ENCODE peak calls at places on chromosome 5, in four cellular contexts. E is K562, H is sigmoid colon, L is IMR-90. D is an unnamed sample.

GRCh38 chr5:93915142-93915553 is 173.7 kb upstream of the POU5F2 start:
- DNase-seq in L (peak; percentile 73), H (no peak), E (peak; percentile 48), D (no peak)

GRCh38 chr5:92371889-92372235 is 988.7 kb upstream of the ARRDC3 start:
- DNase-seq in L (peak; percentile 21), E (no peak), H (no peak), D (peak; percentile 5)

GRCh38 chr5:170597876-170598275 is 94.1 kb downstream of the KCNIP1 start:
- DNase-seq in H (peak; percentile 64), E (no peak), L (no peak), D (no peak)

GRCh38 chr5:137737349-137738256 is 1.7 kb upstream of the KLHL3 start:
- DNase-seq in E (no peak), H (no peak), L (peak; percentile 74), D (no peak)

GRCh38 chr5:150589791-150590601 is 50.5 kb upstream of the SYNPO start:
- DNase-seq in H (peak; percentile 92), E (peak; percentile 55), L (peak; percentile 62), D (no peak)

GRCh38 chr5:95924720-95925119 is 36.9 kb downstream of the ELL2 start:
- DNase-seq in H (no peak), E (peak; percentile 41), L (peak; percentile 60), D (no peak)

GRCh38 chr5:172902497-172903472 is 56.4 kb upstream of the RPL26L1 start:
- DNase-seq in E (peak; percentile 86), L (peak; percentile 99), H (peak; percentile 97), D (peak; percentile 67)

GRCh38 chr5:135069895-135070657 is 36.0 kb upstream of the PITX1 start:
- DNase-seq in E (no peak), L (no peak), H (no peak), D (no peak)

GRCh38 chr5:80093796-80094195 is 58.6 kb downstream of the THBS4 start:
- DNase-seq in H (no peak), L (no peak), E (peak; percentile 21), D (no peak)

GRCh38 chr5:151671979-151672378 is 14.7 kb downstream of the SPARC start:
- DNase-seq in E (no peak), L (peak; percentile 63), H (no peak), D (no peak)

GRCh38 chr5:56612759-56613158 is 202.6 kb upstream of the MAP3K1 start:
- DNase-seq in L (no peak), E (no peak), H (no peak), D (no peak)

GRCh38 chr5:16550316-16550952 is 66.4 kb downstream of the RETREG1 start:
- DNase-seq in L (peak; percentile 49), E (peak; percentile 81), H (no peak), D (peak; percentile 58)

GRCh38 chr5:160271396-160271795 is 41.0 kb downstream of the CCNJL start:
- DNase-seq in H (no peak), E (no peak), L (no peak), D (no peak)

GRCh38 chr5:142866563-142867275 is 96.5 kb downstream of the ARHGAP26 start:
- DNase-seq in H (no peak), L (peak; percentile 73), E (peak; percentile 65), D (no peak)

GRCh38 chr5:109412981-109413402 is 3.2 kb upstream of the PJA2 start:
- DNase-seq in H (no peak), E (no peak), L (no peak), D (no peak)

GRCh38 chr5:167576928-167577327 is 714.5 kb upstream of the WWC1 start:
- DNase-seq in E (no peak), L (no peak), H (no peak), D (no peak)

GRCh38 chr5:135236951-135237791 is 161.9 kb downstream of the MACROH2A1 start:
- DNase-seq in L (no peak), E (no peak), H (peak; percentile 68), D (no peak)

GRCh38 chr5:174945853-174946252 is 221.5 kb downstream of the MSX2 start:
- DNase-seq in H (no peak), L (no peak), E (no peak), D (no peak)

GRCh38 chr5:96565843-96566242 is 96.3 kb upstream of the CAST start:
- DNase-seq in H (no peak), E (peak; percentile 16), L (peak; percentile 90), D (peak; percentile 16)

GRCh38 chr5:180785151-180785781 is 17.3 kb downstream of the MGAT1 start:
- DNase-seq in H (no peak), L (peak; percentile 87), E (no peak), D (no peak)

GRCh38 chr5:137575847-137576246 is 76.7 kb upstream of the SPOCK1 start:
- DNase-seq in H (no peak), E (no peak), L (no peak), D (no peak)

GRCh38 chr5:51657340-51658240 is 274.3 kb downstream of the ISL1 start:
- DNase-seq in E (no peak), H (no peak), L (no peak), D (no peak)

GRCh38 chr5:159752622-159753275 is 163.5 kb upstream of the ADRA1B start:
- DNase-seq in E (no peak), H (no peak), L (no peak), D (no peak)

GRCh38 chr5:138985683-138986082 is 110.5 kb upstream of the LRRTM2 start:
- DNase-seq in E (peak; percentile 54), L (no peak), H (no peak), D (no peak)

GRCh38 chr5:60207031-60207430 is 313.5 kb upstream of the PDE4D start:
- DNase-seq in E (no peak), H (no peak), L (no peak), D (no peak)

GRCh38 chr5:173778784-173779304 is 109.3 kb upstream of the CPEB4 start:
- DNase-seq in H (no peak), L (peak; percentile 59), E (peak; percentile 64), D (no peak)

GRCh38 chr5:179163236-179164155 is 103.3 kb downstream of the ZNF354C start:
- DNase-seq in H (peak; percentile 54), E (no peak), L (no peak), D (no peak)

GRCh38 chr5:81068063-81068462 is 107.9 kb downstream of the RASGRF2 start:
- DNase-seq in E (no peak), L (no peak), H (no peak), D (no peak)

GRCh38 chr5:112668911-112669310 is 68.8 kb upstream of the APC start:
- DNase-seq in L (no peak), H (no peak), E (no peak), D (no peak)
- TF ChIP-seq POLR2A in L (no peak), H (no peak), E (no peak), D (no peak)

DNA sequence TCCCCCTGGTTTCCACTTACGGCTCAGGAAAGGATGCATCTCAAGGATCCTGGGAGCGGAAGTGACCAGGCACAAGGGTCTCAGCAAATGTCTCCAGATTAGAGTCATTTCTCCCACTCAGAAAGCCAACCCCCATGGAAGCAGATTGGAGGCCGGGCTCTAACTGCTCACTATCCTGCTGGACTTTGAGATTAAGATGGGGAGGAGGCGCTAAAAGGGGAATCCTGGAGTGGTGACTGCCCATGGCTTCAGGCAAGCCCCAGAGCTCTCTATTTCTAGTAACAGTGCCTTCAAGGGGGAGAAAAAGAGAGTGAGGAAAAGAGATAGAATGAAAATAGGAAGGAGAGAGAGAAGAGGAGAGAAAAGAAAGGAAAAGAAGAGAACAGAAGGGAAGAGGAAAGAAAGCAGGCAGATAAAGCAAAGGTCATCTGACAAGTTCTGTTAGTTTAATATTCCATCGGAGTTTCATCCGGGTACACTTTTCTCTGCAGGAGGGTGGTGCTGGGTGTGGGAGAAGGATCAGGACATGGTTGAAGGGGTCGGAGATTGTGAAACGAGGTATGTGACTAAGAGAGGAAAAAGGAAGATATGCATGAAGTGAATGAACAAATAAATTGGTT is at the start of gene AGXT2:
- DNase-seq in L (no peak), H (no peak), E (no peak), D (no peak)
- TF ChIP-seq POLR2A in L (no peak), H (no peak), E (no peak), D (no peak)

GRCh38 chr5:78650562-78650930 is 2.0 kb upstream of the LHFPL2 start:
- DNase-seq in E (no peak), L (no peak), H (no peak), D (no peak)

GRCh38 chr5:78648359-78649219 is at the start of gene LHFPL2:
- DNase-seq in L (peak; percentile 68), E (peak; percentile 56), H (peak; percentile 88), D (no peak)

GRCh38 chr5:78647838-78648358 is 674 bp downstream of the LHFPL2 start:
- DNase-seq in E (no peak), H (peak; percentile 85), L (peak; percentile 54), D (no peak)

GRCh38 chr5:78649816-78650561 is 1.4 kb upstream of the LHFPL2 start:
- DNase-seq in H (no peak), L (peak; percentile 84), E (no peak), D (no peak)

DNA sequence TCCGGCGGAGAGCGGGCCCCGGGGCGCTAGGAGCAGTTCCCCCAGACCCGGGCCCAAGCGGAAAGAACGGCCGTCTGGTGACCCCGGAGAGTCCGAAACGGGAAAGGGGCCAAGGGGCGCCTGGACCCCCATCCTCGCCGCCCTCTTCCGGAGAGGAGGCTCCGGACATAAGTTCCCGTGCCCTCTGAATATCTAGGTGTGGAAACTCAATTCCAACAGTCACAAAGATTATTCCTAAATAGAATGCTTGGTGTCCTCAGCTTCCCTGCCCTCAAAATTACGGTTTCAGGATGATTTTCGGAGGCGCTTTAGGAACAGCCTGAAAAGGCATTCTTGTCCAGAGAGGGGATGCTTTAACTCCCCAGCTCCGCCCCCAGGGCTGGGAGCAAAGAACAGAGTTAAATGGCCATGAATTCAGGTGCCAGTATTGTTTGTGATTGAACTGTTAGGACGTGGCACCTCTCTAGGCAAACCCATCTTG is 688 bp upstream of the LHFPL2 start:
- DNase-seq in L (no peak), E (no peak), H (no peak), D (no peak)
- TF ChIP-seq POLR2A in L (no peak), E (no peak), H (no peak), D (no peak)

GRCh38 chr5:131745594-131746175 is 51.1 kb downstream of the FNIP1 start:
- DNase-seq in E (no peak), L (peak; percentile 20), H (no peak), D (no peak)

GRCh38 chr5:131746423-131746822 is 50.4 kb downstream of the FNIP1 start:
- DNase-seq in L (no peak), H (no peak), E (no peak), D (no peak)

GRCh38 chr5:131749138-131749537 is 47.7 kb downstream of the FNIP1 start:
- DNase-seq in L (peak; percentile 86), H (no peak), E (peak; percentile 54), D (peak; percentile 7)

GRCh38 chr5:131745155-131745554 is 51.7 kb downstream of the FNIP1 start:
- DNase-seq in H (no peak), L (no peak), E (no peak), D (no peak)

DNA sequence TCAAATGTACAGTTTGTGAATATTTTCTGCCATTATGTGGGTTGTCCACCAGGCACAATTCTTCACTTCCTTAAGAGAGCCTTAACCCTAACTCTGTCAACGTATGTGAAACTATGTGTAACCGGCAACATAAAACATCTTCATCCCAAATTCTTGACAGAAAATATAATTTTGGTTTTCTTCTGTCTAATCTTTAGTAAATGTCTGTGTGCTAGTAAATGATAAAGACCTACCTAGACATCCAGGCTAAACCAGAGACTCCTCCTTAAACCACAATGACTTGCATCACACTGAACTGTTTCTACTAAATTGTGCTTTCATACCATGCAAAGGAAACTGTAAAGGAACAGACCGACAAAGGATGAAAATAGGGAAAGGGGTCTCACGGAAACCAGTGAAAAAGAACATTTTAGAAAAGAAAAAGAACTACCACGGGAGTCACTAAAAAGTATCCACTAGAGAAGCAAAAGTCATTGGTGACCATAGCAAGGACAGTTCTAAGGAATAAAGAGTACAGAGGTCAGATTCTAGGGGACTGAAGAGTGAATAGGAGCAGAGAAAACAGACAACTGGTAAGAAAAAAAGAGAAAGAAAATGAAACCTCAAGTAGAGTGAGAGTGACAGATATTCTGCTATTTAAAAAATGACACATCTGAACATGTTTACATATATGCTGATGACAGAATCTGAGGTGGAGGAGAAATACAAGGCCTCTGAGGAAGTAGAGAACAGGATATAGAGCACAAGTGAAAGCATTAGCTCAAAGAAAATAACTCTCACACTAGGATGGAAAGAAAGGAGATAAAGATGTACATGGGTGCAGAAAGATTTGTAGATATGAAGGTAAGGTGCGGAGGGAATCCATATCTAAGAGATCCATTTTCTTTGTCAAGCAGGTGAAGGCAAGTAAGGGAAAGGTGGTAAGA is 49.4 kb downstream of the FNIP1 start:
- DNase-seq in L (peak; percentile 48), E (peak; percentile 88), H (no peak), D (no peak)
- TF ChIP-seq POLR2A in L (no peak), E (peak; percentile 23), H (no peak), D (no peak)

D was measured in H54.